ENCODE peak calls at places on chromosomes 7 and 10, in eight cellular contexts. One of them, this sample, is unnamed.

GRCh38 chr7:380724-381210 is 90.8 kb downstream of the FOXL3 start:
- DNase-seq in kidney: peak; percentile 65
- DNase-seq in WTC11: no peak
- DNase-seq in GM12864: no peak
- DNase-seq in nephron progenitor cell: no peak
- DNase-seq in heart left ventricle: no peak
- DNase-seq in esophagus squamous epithelium: no peak
- DNase-seq in upper lobe of left lung: no peak
- DNase-seq in this sample: no peak

GRCh38 chr10:47350671-47351640 is 2.8 kb downstream of the RBP3 start:
- DNase-seq in kidney: peak; percentile 57
- DNase-seq in WTC11: no peak
- DNase-seq in GM12864: no peak
- DNase-seq in nephron progenitor cell: no peak
- DNase-seq in heart left ventricle: no peak
- DNase-seq in esophagus squamous epithelium: no peak
- DNase-seq in upper lobe of left lung: peak; percentile 77
- DNase-seq in this sample: no peak

GRCh38 chr7:27046854-27047549 is 48.8 kb downstream of the HOXA1 start:
- DNase-seq in kidney: no peak
- DNase-seq in WTC11: no peak
- DNase-seq in GM12864: no peak
- DNase-seq in nephron progenitor cell: no peak
- DNase-seq in heart left ventricle: no peak
- DNase-seq in esophagus squamous epithelium: no peak
- DNase-seq in upper lobe of left lung: no peak
- DNase-seq in this sample: no peak

GRCh38 chr10:7231420-7232414 is 179.1 kb downstream of the SFMBT2 start:
- DNase-seq in kidney: no peak
- DNase-seq in WTC11: no peak
- DNase-seq in GM12864: no peak
- DNase-seq in nephron progenitor cell: no peak
- DNase-seq in heart left ventricle: no peak
- DNase-seq in esophagus squamous epithelium: no peak
- DNase-seq in upper lobe of left lung: no peak
- DNase-seq in this sample: no peak

GRCh38 chr10:6045600-6046457 is 16.3 kb downstream of the IL2RA start:
- DNase-seq in kidney: no peak
- DNase-seq in WTC11: no peak
- DNase-seq in GM12864: no peak
- DNase-seq in nephron progenitor cell: no peak
- DNase-seq in heart left ventricle: peak; percentile 1
- DNase-seq in esophagus squamous epithelium: no peak
- DNase-seq in upper lobe of left lung: no peak
- DNase-seq in this sample: no peak

GRCh38 chr7:485188-486081 is 34.2 kb downstream of the PDGFA start:
- DNase-seq in kidney: peak; percentile 76
- DNase-seq in WTC11: peak; percentile 9
- DNase-seq in GM12864: no peak
- DNase-seq in nephron progenitor cell: no peak
- DNase-seq in heart left ventricle: no peak
- DNase-seq in esophagus squamous epithelium: no peak
- DNase-seq in upper lobe of left lung: peak; percentile 80
- DNase-seq in this sample: peak; percentile 44

GRCh38 chr10:118809821-118810220 is 55.1 kb upstream of the CACUL1 start:
- DNase-seq in kidney: no peak
- DNase-seq in WTC11: no peak
- DNase-seq in GM12864: no peak
- DNase-seq in nephron progenitor cell: no peak
- DNase-seq in heart left ventricle: no peak
- DNase-seq in esophagus squamous epithelium: no peak
- DNase-seq in upper lobe of left lung: no peak
- DNase-seq in this sample: no peak

GRCh38 chr10:48234807-48235206 is 39.7 kb downstream of the FRMPD2 start:
- DNase-seq in kidney: no peak
- DNase-seq in WTC11: no peak
- DNase-seq in GM12864: no peak
- DNase-seq in nephron progenitor cell: no peak
- DNase-seq in heart left ventricle: no peak
- DNase-seq in esophagus squamous epithelium: no peak
- DNase-seq in upper lobe of left lung: no peak
- DNase-seq in this sample: no peak

GRCh38 chr7:35253680-35254495 is at the start of gene TBX20:
- DNase-seq in kidney: peak; percentile 72
- DNase-seq in WTC11: peak; percentile 71
- DNase-seq in GM12864: no peak
- DNase-seq in nephron progenitor cell: peak; percentile 76
- DNase-seq in heart left ventricle: peak; percentile 77
- DNase-seq in esophagus squamous epithelium: no peak
- DNase-seq in upper lobe of left lung: peak; percentile 89
- DNase-seq in this sample: peak; percentile 59
- TF ChIP-seq CTCF in kidney: no peak
- TF ChIP-seq CTCF in WTC11: no peak
- TF ChIP-seq CTCF in GM12864: no peak
- TF ChIP-seq CTCF in nephron progenitor cell: no peak
- TF ChIP-seq CTCF in heart left ventricle: no peak
- TF ChIP-seq CTCF in esophagus squamous epithelium: no peak
- TF ChIP-seq CTCF in upper lobe of left lung: no peak
- TF ChIP-seq CTCF in this sample: no peak

DNA sequence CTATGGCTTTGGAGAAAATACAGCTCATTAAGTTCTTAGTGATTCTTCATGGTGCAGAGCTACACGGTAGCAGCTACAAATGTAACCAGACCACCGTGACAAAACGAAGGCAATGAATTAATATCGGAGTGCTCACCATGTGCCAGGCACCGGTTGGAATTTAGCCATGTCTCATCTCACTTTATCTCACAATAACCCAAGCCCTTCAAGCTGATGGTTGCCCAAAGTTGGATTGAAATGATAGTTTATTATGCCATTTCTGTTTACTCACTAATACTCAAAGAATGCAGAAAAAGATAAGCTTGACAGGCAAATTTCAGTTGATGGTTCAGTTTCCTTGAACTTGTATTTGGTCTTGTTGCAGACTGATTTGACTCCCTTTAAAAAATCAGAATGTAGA is 312.6 kb downstream of the SKIDA1 start:
- DNase-seq in kidney: no peak
- DNase-seq in WTC11: no peak
- DNase-seq in GM12864: no peak
- DNase-seq in nephron progenitor cell: no peak
- DNase-seq in heart left ventricle: no peak
- DNase-seq in esophagus squamous epithelium: no peak
- DNase-seq in upper lobe of left lung: no peak
- DNase-seq in this sample: no peak
- TF ChIP-seq CTCF in kidney: no peak
- TF ChIP-seq CTCF in WTC11: no peak
- TF ChIP-seq CTCF in GM12864: no peak
- TF ChIP-seq CTCF in nephron progenitor cell: no peak
- TF ChIP-seq CTCF in heart left ventricle: no peak
- TF ChIP-seq CTCF in esophagus squamous epithelium: no peak
- TF ChIP-seq CTCF in upper lobe of left lung: no peak
- TF ChIP-seq CTCF in this sample: no peak

GRCh38 chr10:121975295-121976086 is 474 bp upstream of the NSMCE4A start:
- DNase-seq in kidney: peak; percentile 76
- DNase-seq in WTC11: no peak
- DNase-seq in GM12864: no peak
- DNase-seq in nephron progenitor cell: no peak
- DNase-seq in heart left ventricle: no peak
- DNase-seq in esophagus squamous epithelium: no peak
- DNase-seq in upper lobe of left lung: no peak
- DNase-seq in this sample: no peak
- TF ChIP-seq CTCF in kidney: no peak
- TF ChIP-seq CTCF in WTC11: no peak
- TF ChIP-seq CTCF in GM12864: peak; percentile 64
- TF ChIP-seq CTCF in nephron progenitor cell: peak; percentile 4
- TF ChIP-seq CTCF in heart left ventricle: peak; percentile 84
- TF ChIP-seq CTCF in esophagus squamous epithelium: no peak
- TF ChIP-seq CTCF in upper lobe of left lung: no peak
- TF ChIP-seq CTCF in this sample: no peak

GRCh38 chr10:125559210-125559609 is 123.8 kb downstream of the TEX36 start:
- DNase-seq in kidney: no peak
- DNase-seq in WTC11: no peak
- DNase-seq in GM12864: no peak
- DNase-seq in nephron progenitor cell: no peak
- DNase-seq in heart left ventricle: no peak
- DNase-seq in esophagus squamous epithelium: no peak
- DNase-seq in upper lobe of left lung: no peak
- DNase-seq in this sample: no peak

GRCh38 chr10:125560947-125561346 is 122.0 kb downstream of the TEX36 start:
- DNase-seq in kidney: no peak
- DNase-seq in WTC11: no peak
- DNase-seq in GM12864: no peak
- DNase-seq in nephron progenitor cell: no peak
- DNase-seq in heart left ventricle: no peak
- DNase-seq in esophagus squamous epithelium: no peak
- DNase-seq in upper lobe of left lung: no peak
- DNase-seq in this sample: no peak

GRCh38 chr10:125567529-125567928 is 115.4 kb downstream of the TEX36 start:
- DNase-seq in kidney: no peak
- DNase-seq in WTC11: no peak
- DNase-seq in GM12864: no peak
- DNase-seq in nephron progenitor cell: no peak
- DNase-seq in heart left ventricle: no peak
- DNase-seq in esophagus squamous epithelium: no peak
- DNase-seq in upper lobe of left lung: no peak
- DNase-seq in this sample: no peak

GRCh38 chr10:125564570-125564969 is 118.4 kb downstream of the TEX36 start:
- DNase-seq in kidney: no peak
- DNase-seq in WTC11: no peak
- DNase-seq in GM12864: no peak
- DNase-seq in nephron progenitor cell: no peak
- DNase-seq in heart left ventricle: no peak
- DNase-seq in esophagus squamous epithelium: no peak
- DNase-seq in upper lobe of left lung: no peak
- DNase-seq in this sample: no peak

GRCh38 chr10:125562737-125563136 is 120.2 kb downstream of the TEX36 start:
- DNase-seq in kidney: no peak
- DNase-seq in WTC11: peak; percentile 38
- DNase-seq in GM12864: no peak
- DNase-seq in nephron progenitor cell: no peak
- DNase-seq in heart left ventricle: no peak
- DNase-seq in esophagus squamous epithelium: no peak
- DNase-seq in upper lobe of left lung: no peak
- DNase-seq in this sample: no peak
- TF ChIP-seq CTCF in kidney: no peak
- TF ChIP-seq CTCF in WTC11: peak; percentile 36
- TF ChIP-seq CTCF in GM12864: peak; percentile 10
- TF ChIP-seq CTCF in nephron progenitor cell: no peak
- TF ChIP-seq CTCF in heart left ventricle: no peak
- TF ChIP-seq CTCF in esophagus squamous epithelium: no peak
- TF ChIP-seq CTCF in upper lobe of left lung: no peak
- TF ChIP-seq CTCF in this sample: no peak

GRCh38 chr10:526651-527312 is 162.7 kb downstream of the DIP2C start:
- DNase-seq in kidney: no peak
- DNase-seq in WTC11: peak; percentile 46
- DNase-seq in GM12864: no peak
- DNase-seq in nephron progenitor cell: no peak
- DNase-seq in heart left ventricle: no peak
- DNase-seq in esophagus squamous epithelium: no peak
- DNase-seq in upper lobe of left lung: no peak
- DNase-seq in this sample: no peak
- TF ChIP-seq CTCF in kidney: no peak
- TF ChIP-seq CTCF in WTC11: no peak
- TF ChIP-seq CTCF in GM12864: no peak
- TF ChIP-seq CTCF in nephron progenitor cell: peak; percentile 16
- TF ChIP-seq CTCF in heart left ventricle: no peak
- TF ChIP-seq CTCF in esophagus squamous epithelium: no peak
- TF ChIP-seq CTCF in upper lobe of left lung: no peak
- TF ChIP-seq CTCF in this sample: no peak

GRCh38 chr10:34282186-34282585 is 532.9 kb downstream of the PARD3 start:
- DNase-seq in kidney: no peak
- DNase-seq in WTC11: no peak
- DNase-seq in GM12864: no peak
- DNase-seq in nephron progenitor cell: no peak
- DNase-seq in heart left ventricle: no peak
- DNase-seq in esophagus squamous epithelium: no peak
- DNase-seq in upper lobe of left lung: no peak
- DNase-seq in this sample: no peak

GRCh38 chr10:34281661-34282060 is 533.4 kb downstream of the PARD3 start:
- DNase-seq in kidney: no peak
- DNase-seq in WTC11: no peak
- DNase-seq in GM12864: no peak
- DNase-seq in nephron progenitor cell: no peak
- DNase-seq in heart left ventricle: no peak
- DNase-seq in esophagus squamous epithelium: no peak
- DNase-seq in upper lobe of left lung: no peak
- DNase-seq in this sample: no peak

GRCh38 chr10:34286136-34286739 is 528.9 kb downstream of the PARD3 start:
- DNase-seq in kidney: no peak
- DNase-seq in WTC11: no peak
- DNase-seq in GM12864: no peak
- DNase-seq in nephron progenitor cell: no peak
- DNase-seq in heart left ventricle: no peak
- DNase-seq in esophagus squamous epithelium: no peak
- DNase-seq in upper lobe of left lung: no peak
- DNase-seq in this sample: no peak

GRCh38 chr10:34275626-34276025 is 539.5 kb downstream of the PARD3 start:
- DNase-seq in kidney: no peak
- DNase-seq in WTC11: no peak
- DNase-seq in GM12864: no peak
- DNase-seq in nephron progenitor cell: no peak
- DNase-seq in heart left ventricle: no peak
- DNase-seq in esophagus squamous epithelium: no peak
- DNase-seq in upper lobe of left lung: no peak
- DNase-seq in this sample: no peak

DNA sequence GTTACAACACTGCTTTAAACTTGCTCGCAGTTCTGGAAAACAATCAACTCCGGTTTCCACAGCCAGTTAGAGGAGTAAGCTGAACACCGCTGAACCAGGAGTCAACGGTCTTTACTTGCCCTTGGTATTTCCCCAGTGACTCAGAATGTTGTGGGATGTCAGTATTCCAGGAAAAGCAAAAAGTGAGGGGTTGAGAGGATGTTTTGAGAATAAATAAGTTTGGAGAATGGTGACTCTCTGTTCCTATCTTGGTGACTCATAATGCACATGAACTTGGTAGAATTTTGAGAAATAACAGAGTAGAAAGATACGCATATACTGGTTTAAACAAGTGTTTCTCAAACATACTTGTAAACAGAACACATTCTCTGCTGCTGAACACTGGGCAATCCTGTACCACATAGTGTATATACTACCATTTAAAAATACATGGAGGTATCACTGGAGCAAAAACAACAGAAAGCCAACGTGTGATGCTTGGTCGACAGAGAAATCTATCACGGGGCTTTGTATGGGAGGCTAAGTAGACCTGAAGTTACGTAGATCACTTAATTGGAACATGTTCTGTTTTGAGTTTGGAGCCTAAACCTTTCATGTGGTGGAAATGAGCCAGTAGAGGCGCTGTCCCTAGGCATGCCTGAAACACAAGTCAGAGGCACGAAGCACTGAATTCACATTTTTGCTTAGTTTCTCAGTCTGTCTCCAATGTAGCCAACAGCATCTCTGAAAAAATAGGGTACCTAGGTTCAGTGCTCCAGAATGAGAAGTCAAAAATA is 534.3 kb downstream of the PARD3 start:
- DNase-seq in kidney: no peak
- DNase-seq in WTC11: no peak
- DNase-seq in GM12864: no peak
- DNase-seq in nephron progenitor cell: no peak
- DNase-seq in heart left ventricle: no peak
- DNase-seq in esophagus squamous epithelium: no peak
- DNase-seq in upper lobe of left lung: no peak
- DNase-seq in this sample: no peak
- TF ChIP-seq CTCF in kidney: no peak
- TF ChIP-seq CTCF in WTC11: no peak
- TF ChIP-seq CTCF in GM12864: peak; percentile 17
- TF ChIP-seq CTCF in nephron progenitor cell: no peak
- TF ChIP-seq CTCF in heart left ventricle: no peak
- TF ChIP-seq CTCF in esophagus squamous epithelium: peak; percentile 42
- TF ChIP-seq CTCF in upper lobe of left lung: no peak
- TF ChIP-seq CTCF in this sample: no peak

This sample was measured in Calu3.